ENCODE peak calls at places on chromosomes 2 and 18, in four cellular contexts. C is Panc1, P is testis, W is cardiac muscle cell. X is an unnamed sample.

GRCh38 chr2:71938659-71939587 is 208.7 kb downstream of the CYP26B1 start:
- DNase-seq in C (no peak), W (no peak), P (no peak), X (no peak)

GRCh38 chr2:172173307-172173706 is 70.6 kb upstream of the DLX2 start:
- DNase-seq in P (no peak), W (no peak), C (no peak), X (no peak)

GRCh38 chr2:45684756-45685155 is 33.3 kb downstream of the PRKCE start:
- DNase-seq in C (no peak), W (no peak), P (no peak), X (no peak)

GRCh38 chr2:71898851-71899681 is 248.6 kb downstream of the CYP26B1 start:
- DNase-seq in P (no peak), W (no peak), C (no peak), X (no peak)

GRCh38 chr2:112155331-112156151 is 17.4 kb downstream of the FBLN7 start:
- DNase-seq in W (no peak), C (no peak), P (no peak), X (no peak)

GRCh38 chr2:205721057-205721767 is 38.9 kb downstream of the NRP2 start:
- DNase-seq in P (no peak), C (no peak), W (no peak), X (no peak)

GRCh38 chr2:109444916-109445315 is 168.8 kb downstream of the SEPTIN10 start:
- DNase-seq in W (no peak), P (no peak), C (no peak), X (no peak)

GRCh38 chr2:17229414-17229813 is 288.8 kb downstream of the RAD51AP2 start:
- DNase-seq in P (no peak), W (no peak), C (no peak), X (no peak)

GRCh38 chr2:171706152-171706803 is 19.0 kb downstream of the DYNC1I2 start:
- DNase-seq in P (no peak), C (no peak), W (peak; percentile 44), X (no peak)

GRCh38 chr2:241894056-241894641 is 24.6 kb downstream of the RTP5 start:
- DNase-seq in W (no peak), C (no peak), P (peak; percentile 13), X (peak; percentile 54)

GRCh38 chr2:224870341-224870740 is 154.2 kb upstream of the CCDC195 start:
- DNase-seq in C (no peak), W (no peak), P (no peak), X (no peak)

GRCh38 chr2:204064119-204064518 is 127.6 kb downstream of the ICOS start:
- DNase-seq in P (no peak), C (no peak), W (no peak), X (no peak)

GRCh38 chr2:35410431-35411061 is 945.0 kb upstream of the CRIM1 start:
- DNase-seq in W (peak; percentile 55), P (peak; percentile 68), C (peak; percentile 25), X (no peak)

GRCh38 chr2:119490653-119491195 is 33.6 kb downstream of the SCTR start:
- DNase-seq in W (no peak), C (no peak), P (no peak), X (no peak)

GRCh38 chr2:10091182-10091932 is 11.1 kb upstream of the CYS1 start:
- DNase-seq in W (no peak), C (no peak), P (peak; percentile 57), X (no peak)

GRCh38 chr2:172196768-172197322 is 94.1 kb upstream of the DLX2 start:
- DNase-seq in P (no peak), W (peak; percentile 50), C (no peak), X (peak; percentile 98)

GRCh38 chr18:25921677-25922421 is 168.6 kb downstream of the SS18 start:
- DNase-seq in P (peak; percentile 65), W (peak; percentile 35), C (peak; percentile 30), X (no peak)

GRCh38 chr2:219633276-219634065 is 6.0 kb downstream of the SLC4A3 start:
- DNase-seq in P (no peak), C (no peak), W (no peak), X (no peak)

GRCh38 chr2:231714639-231715498 is 6.5 kb downstream of the PTMA start:
- DNase-seq in P (peak; percentile 87), C (no peak), W (peak; percentile 55), X (no peak)

GRCh38 chr2:29225814-29226213 is 110.6 kb downstream of the CLIP4 start:
- DNase-seq in W (no peak), C (no peak), P (no peak), X (no peak)

GRCh38 chr2:232697807-232698110 is 628 bp downstream of the GIGYF2 start:
- DNase-seq in W (no peak), C (no peak), P (peak; percentile 55), X (no peak)

GRCh38 chr2:101983486-101983885 is 8.3 kb upstream of the IL1R2 start:
- DNase-seq in C (no peak), W (peak; percentile 47), P (peak; percentile 43), X (no peak)

GRCh38 chr2:88753833-88754584 is 62.5 kb downstream of the RPIA start:
- DNase-seq in P (no peak), C (no peak), W (peak; percentile 33), X (no peak)

GRCh38 chr2:88221365-88221942 is 51.3 kb downstream of the THNSL2 start:
- DNase-seq in C (no peak), P (no peak), W (no peak), X (no peak)

GRCh38 chr2:42234056-42234455 is 64.9 kb downstream of the EML4 start:
- DNase-seq in P (no peak), W (peak; percentile 75), C (no peak), X (no peak)

DNA sequence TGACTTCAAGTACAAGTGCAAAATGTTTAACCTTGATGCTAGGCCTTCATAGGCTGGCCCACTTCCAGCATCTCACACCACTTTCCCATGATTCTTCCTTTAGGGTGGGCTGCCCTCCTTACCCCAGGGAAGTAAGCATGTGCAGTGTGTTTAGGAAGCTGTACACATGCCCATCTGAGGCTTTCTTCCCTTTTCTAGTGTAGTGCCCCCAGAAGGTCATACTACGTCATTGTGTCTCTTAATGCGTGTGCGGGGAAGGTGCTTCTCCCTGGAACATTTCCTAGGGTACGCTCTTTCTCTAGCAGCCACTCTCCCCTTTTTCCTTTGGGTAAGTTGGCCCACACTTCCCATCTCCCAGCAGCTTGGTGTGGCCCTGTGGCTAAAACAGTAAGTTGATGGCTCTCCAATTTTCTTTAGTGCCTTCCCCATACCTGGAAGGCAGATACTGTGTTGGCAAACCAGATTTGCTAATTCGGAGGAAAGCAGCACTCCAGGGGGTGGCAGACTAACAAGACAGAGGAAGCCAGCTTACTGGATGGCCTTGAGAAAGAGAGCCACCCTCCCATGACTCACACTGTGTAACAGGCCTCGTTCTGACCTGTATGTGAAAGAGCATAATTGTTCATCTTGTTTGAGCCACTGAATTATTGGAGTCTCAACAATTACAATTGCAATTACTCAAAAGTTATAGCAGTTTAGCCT is 1.1 kb upstream of the SULT6B1 start:
- DNase-seq in P (peak; percentile 78), W (peak; percentile 83), C (peak; percentile 48), X (peak; percentile 35)
- TF ChIP-seq CTCF in P (no peak), W (peak; percentile 14), C (no peak), X (peak; percentile 52)

GRCh38 chr2:62333961-62334360 is 138.0 kb downstream of the B3GNT2 start:
- DNase-seq in C (no peak), P (no peak), W (no peak), X (no peak)
- H3K4me1 ChIP-seq in C (no peaks in the 10 kb centered on the region), P (no peaks in the 10 kb centered on the region), W (no peaks in the 10 kb centered on the region), X (no peaks in the 10 kb centered on the region)

DNA sequence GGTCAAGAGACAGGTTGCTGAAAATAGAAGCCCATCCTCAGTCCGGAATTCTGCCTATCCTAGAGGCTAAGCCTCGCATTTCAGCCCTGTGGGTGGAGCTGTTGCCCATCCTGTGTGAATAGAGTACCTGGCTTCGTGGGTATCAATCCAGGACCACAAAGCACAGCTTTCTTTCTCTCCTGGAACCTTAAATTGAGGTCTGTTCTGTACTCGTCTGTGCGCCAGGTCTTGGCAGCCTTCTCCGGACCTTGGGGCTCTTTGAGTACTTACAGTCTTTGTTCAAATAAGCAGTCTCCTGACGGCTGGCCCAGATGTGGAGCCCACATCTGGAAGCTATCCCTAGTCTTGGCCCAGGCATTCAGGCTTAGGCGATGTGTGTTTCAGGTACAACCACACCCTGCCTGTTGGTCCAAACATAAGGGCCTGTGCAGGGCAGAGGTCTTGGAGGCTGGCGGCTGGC is 294.3 kb downstream of the BCL2 start:
- DNase-seq in W (peak; percentile 14), P (peak; percentile 46), C (no peak), X (no peak)
- TF ChIP-seq CTCF in W (peak; percentile 38), P (no peak), C (peak; percentile 42), X (peak; percentile 63)

GRCh38 chr18:46772396-46772795 is 15.5 kb upstream of the ST8SIA5 start:
- DNase-seq in P (no peak), W (peak; percentile 10), C (no peak), X (no peak)
- H3K4me1 ChIP-seq in P (no peaks in the 10 kb centered on the region), W (no peaks in the 10 kb centered on the region), C (no peaks in the 10 kb centered on the region), X (no peaks in the 10 kb centered on the region)

GRCh38 chr18:11553098-11553940 is 56.1 kb upstream of the SLC35G4 start:
- DNase-seq in C (peak; percentile 42), W (peak; percentile 71), P (peak; percentile 57), X (peak; percentile 9)
- TF ChIP-seq CTCF in C (peak; percentile 89), W (peak; percentile 95), P (peak; percentile 71), X (peak; percentile 88)

GRCh38 chr2:61016392-61017002 is 1.0 kb upstream of the PEX13 start:
- DNase-seq in C (no peak), W (no peak), P (no peak), X (no peak)

GRCh38 chr2:61015971-61016370 is 1.5 kb upstream of the PEX13 start:
- DNase-seq in C (no peak), W (no peak), P (no peak), X (no peak)

GRCh38 chr2:61013382-61013781 is 4.1 kb upstream of the PEX13 start:
- DNase-seq in P (no peak), C (no peak), W (no peak), X (no peak)

GRCh38 chr2:61017003-61017555 is 441 bp upstream of the PEX13 start:
- DNase-seq in W (peak; percentile 71), P (peak; percentile 86), C (peak; percentile 78), X (peak; percentile 54)

GRCh38 chr2:61014805-61015204 is 2.7 kb upstream of the PEX13 start:
- DNase-seq in P (no peak), W (no peak), C (no peak), X (no peak)
- H3K4me1 ChIP-seq in P (peaks cover 16% of the 10 kb centered on the region), W (peaks cover 14% of the 10 kb centered on the region), C (peaks cover 12% of the 10 kb centered on the region), X (peaks cover 29% of the 10 kb centered on the region)

DNA sequence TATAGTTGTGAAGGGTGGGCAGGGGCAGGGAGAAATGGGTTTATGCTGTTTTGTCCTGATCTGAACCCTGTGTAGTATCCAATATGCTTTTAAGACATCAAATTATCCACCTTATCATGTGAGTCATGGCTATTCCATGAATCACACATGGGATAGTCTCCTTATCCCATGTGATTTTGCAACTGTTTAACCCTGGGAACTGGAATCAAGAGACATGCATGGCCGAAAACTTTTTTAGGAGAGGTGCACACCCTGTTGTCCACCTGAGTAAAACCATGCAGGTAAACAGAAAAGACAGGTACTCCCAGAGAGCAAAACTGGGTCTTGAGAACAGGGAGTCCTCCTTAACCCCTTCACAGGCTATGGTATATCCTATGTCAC is 490.6 kb upstream of the HS6ST1 start:
- DNase-seq in P (no peak), C (no peak), W (peak; percentile 65), X (peak; percentile 35)
- TF ChIP-seq CTCF in P (no peak), C (no peak), W (no peak), X (peak; percentile 2)

DNA sequence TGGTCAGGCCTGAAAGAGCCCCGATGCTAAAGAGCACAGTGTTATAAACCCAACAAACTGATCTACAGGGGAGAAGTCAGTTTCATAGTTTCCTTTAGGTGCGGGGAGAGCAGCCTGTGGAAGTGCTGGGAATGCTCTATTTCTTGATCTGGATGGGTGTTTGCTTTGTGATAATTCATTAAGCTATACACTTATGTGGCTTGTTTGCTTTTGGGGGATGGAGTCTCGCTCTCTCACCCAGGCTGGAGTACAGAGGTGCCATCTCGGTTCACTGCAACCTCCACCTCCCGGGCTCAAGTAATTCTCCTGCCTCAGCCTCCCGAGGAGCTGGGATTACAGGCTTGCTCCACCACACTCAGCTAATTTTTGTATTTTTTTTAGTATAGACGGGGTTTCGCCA is 30.1 kb upstream of the CEP68 start:
- DNase-seq in C (no peak), P (no peak), W (no peak), X (no peak)
- H3K4me1 ChIP-seq in C (no peaks in the 10 kb centered on the region), P (no peaks in the 10 kb centered on the region), W (peaks cover 13% of the 10 kb centered on the region), X (peaks cover 18% of the 10 kb centered on the region)